ENCODE peak calls at places on chromosomes 4 and X, in ten cellular contexts. V is BE2C, M is A673, A is GM10248, I is mesothelial cell of epicardium, R is B cell, T is Caco-2, Q is fibroblast of lung, W is heart right ventricle, X is AG10803. Y is an unnamed sample.

GRCh38 chr4:82500106-82500738 is 61.6 kb downstream of the TMEM150C start:
- DNase-seq in V (no peak), M (peak; percentile 2), A (no peak), I (no peak), R (no peak), T (no peak), Q (peak; percentile 52), W (no peak), X (peak; percentile 63), Y (no peak)

GRCh38 chrX:47080915-47081236 is 2.6 kb downstream of the RGN start:
- DNase-seq in V (no peak), M (no peak), A (no peak), I (no peak), R (no peak), T (peak; percentile 69), Q (no peak), W (no peak), X (no peak), Y (no peak)

GRCh38 chr4:3461515-3462291 is 1.4 kb upstream of the DOK7 start:
- DNase-seq in V (peak; percentile 82), M (no peak), A (no peak), I (no peak), R (no peak), T (no peak), Q (no peak), W (peak; percentile 81), X (no peak), Y (no peak)

GRCh38 chrX:72016881-72017783 is 106.5 kb downstream of the NHSL2 start:
- DNase-seq in V (no peak), M (no peak), A (no peak), I (no peak), R (no peak), T (no peak), Q (no peak), W (no peak), X (no peak), Y (no peak)

GRCh38 chrX:73478961-73479360 is 32.1 kb downstream of the CDX4 start:
- DNase-seq in V (no peak), M (peak; percentile 31), A (no peak), I (no peak), R (no peak), T (no peak), Q (no peak), W (no peak), X (no peak), Y (no peak)

GRCh38 chr4:94934201-94934600 is 176.4 kb downstream of the BMPR1B start:
- DNase-seq in V (no peak), M (no peak), A (no peak), I (no peak), R (no peak), T (no peak), Q (peak; percentile 46), W (no peak), X (peak; percentile 23), Y (no peak)

GRCh38 chr4:17128268-17128667 is 229.8 kb upstream of the LDB2 start:
- DNase-seq in V (no peak), M (no peak), A (no peak), I (no peak), R (no peak), T (no peak), Q (peak; percentile 9), W (no peak), X (peak; percentile 84), Y (no peak)

GRCh38 chr4:153383131-153383530 is 38.6 kb downstream of the MND1 start:
- DNase-seq in V (no peak), M (peak; percentile 18), A (no peak), I (no peak), R (no peak), T (no peak), Q (no peak), W (no peak), X (peak; percentile 28), Y (no peak)

GRCh38 chr4:3291411-3291968 is 1.3 kb upstream of the RGS12 start:
- DNase-seq in V (no peak), M (no peak), A (no peak), I (no peak), R (no peak), T (peak; percentile 55), Q (no peak), W (no peak), X (no peak), Y (no peak)

GRCh38 chrX:71908387-71908786 is 2.3 kb upstream of the NHSL2 start:
- DNase-seq in V (no peak), M (no peak), A (no peak), I (no peak), R (no peak), T (no peak), Q (no peak), W (no peak), X (no peak), Y (no peak)

GRCh38 chr4:2330119-2331042 is 68.5 kb upstream of the MXD4 start:
- DNase-seq in V (no peak), M (no peak), A (no peak), I (no peak), R (no peak), T (no peak), Q (peak; percentile 92), W (no peak), X (peak; percentile 88), Y (no peak)

GRCh38 chrX:73831500-73831899 is 268.5 kb downstream of the CHIC1 start:
- DNase-seq in V (no peak), M (no peak), A (no peak), I (no peak), R (no peak), T (no peak), Q (no peak), W (no peak), X (no peak), Y (no peak)

GRCh38 chr4:156598138-156598681 is 373.4 kb downstream of the PDGFC start:
- DNase-seq in V (no peak), M (peak; percentile 64), A (no peak), I (no peak), R (no peak), T (peak; percentile 14), Q (peak; percentile 68), W (no peak), X (no peak), Y (no peak)

GRCh38 chrX:126165401-126165720 is 728 bp downstream of the DCAF12L2 start:
- DNase-seq in V (no peak), M (no peak), A (no peak), I (no peak), R (no peak), T (no peak), Q (no peak), W (no peak), X (no peak), Y (no peak)

DNA sequence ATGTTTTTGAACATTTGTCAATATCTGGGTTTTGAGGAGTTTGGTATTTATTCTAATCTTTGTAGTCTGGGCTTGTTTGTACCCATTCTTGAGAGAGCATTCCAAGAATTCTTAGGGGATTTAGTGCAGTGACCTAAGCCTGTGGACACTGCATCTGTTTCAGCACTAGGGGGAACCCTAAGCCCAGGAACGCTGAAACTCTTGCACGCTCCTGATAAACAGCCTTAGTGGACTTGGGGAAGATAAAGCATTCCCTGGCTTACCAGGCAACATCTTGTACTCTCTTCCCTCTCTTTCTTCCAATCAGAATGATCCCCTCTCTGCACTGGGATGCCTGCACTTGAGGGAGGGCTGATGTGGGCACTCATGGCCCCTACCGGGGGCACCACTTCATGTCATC is 654.9 kb upstream of the HTR2C start:
- DNase-seq in V (peak; percentile 61), M (peak; percentile 48), A (no peak), I (no peak), R (no peak), T (peak; percentile 67), Q (peak; percentile 0), W (no peak), X (peak; percentile 1), Y (peak; percentile 54)
- TF ChIP-seq CTCF in V (peak; percentile 82), M (peak; percentile 52), A (peak; percentile 6), I (no peak), R (peak; percentile 11), T (peak; percentile 68), Q (no peak), W (peak; percentile 9), X (peak; percentile 28), Y (peak; percentile 85)

DNA sequence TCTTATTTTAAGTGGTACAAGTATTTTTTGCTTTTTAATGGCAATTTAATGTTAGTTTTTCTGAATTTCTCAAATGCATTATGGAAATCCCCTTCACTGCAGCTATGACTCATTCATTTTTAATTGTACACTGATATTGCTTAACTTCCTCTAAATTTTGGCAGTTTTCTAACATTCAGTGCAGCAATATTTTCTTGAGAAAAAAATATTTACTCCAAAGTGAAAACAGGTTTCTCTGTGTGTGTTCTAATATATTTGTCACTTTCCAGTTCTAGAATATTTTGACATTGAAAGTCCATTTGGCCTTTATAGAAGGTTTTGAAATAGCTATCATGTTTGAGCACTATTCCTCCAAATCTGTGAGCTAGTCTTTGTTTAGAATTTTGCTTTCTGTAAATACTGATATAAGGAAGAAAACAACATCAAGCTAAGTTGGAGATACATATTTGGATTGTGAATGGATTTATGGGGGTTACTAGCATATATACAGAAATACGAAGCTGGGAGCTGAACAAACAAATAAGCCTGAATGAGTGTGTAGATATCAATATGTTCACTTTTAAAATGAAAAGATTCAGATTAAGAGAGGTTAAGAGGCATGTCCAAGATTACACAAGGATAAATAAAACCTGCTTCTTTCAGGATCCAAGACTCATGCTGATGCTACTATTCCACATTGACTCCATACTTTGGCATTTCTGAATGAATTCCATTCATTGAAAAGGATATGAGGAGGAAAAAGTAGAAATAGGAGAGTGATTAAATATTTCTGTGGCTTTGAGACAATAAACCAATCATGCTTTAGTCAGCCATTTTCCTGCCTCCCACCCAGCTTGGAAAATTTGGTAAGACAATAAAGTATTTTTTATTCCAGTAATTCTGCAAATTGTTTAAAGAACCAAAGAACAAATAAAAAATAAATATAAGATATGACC is 57.4 kb upstream of the SLIT2 start:
- DNase-seq in V (no peak), M (peak; percentile 77), A (no peak), I (no peak), R (no peak), T (no peak), Q (peak; percentile 88), W (no peak), X (peak; percentile 89), Y (no peak)
- TF ChIP-seq CTCF in V (no peak), M (no peak), A (no peak), I (no peak), R (no peak), T (no peak), Q (no peak), W (no peak), X (no peak), Y (no peak)

GRCh38 chr4:110480031-110480549 is 4.1 kb downstream of the ENPEP start:
- DNase-seq in V (no peak), M (peak; percentile 78), A (no peak), I (no peak), R (no peak), T (no peak), Q (peak; percentile 99), W (no peak), X (peak; percentile 99), Y (no peak)
- TF ChIP-seq CTCF in V (no peak), M (peak; percentile 54), A (no peak), I (no peak), R (no peak), T (peak; percentile 24), Q (peak; percentile 31), W (peak; percentile 17), X (peak; percentile 72), Y (no peak)

DNA sequence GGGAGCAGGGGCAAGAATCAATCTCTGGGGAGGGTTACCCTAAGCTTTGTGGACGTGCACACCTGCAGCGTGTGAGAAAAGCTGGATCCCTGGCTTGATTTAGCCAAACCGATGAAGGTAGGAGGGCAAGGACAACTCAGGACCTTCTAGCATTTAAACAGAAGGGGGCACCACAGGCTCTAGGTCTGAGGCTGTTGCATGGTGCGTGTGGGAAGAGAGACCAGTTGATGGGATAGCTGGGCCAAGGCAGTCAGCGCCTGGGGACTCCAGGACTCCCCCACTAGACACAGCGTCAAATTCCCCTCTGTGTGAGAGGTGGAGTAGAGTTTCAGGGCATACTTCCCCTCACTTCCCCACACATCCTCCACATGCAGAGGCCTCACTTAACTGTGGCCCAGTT is 4.3 kb downstream of the GABRQ start:
- DNase-seq in V (peak; percentile 42), M (peak; percentile 6), A (peak; percentile 22), I (no peak), R (no peak), T (peak; percentile 2), Q (peak; percentile 0), W (no peak), X (peak; percentile 0), Y (peak; percentile 22)
- TF ChIP-seq CTCF in V (peak; percentile 55), M (peak; percentile 24), A (no peak), I (no peak), R (no peak), T (no peak), Q (no peak), W (peak; percentile 17), X (no peak), Y (peak; percentile 24)

Y was measured in nephron progenitor cell.